ENCODE peak calls at places on chromosomes 16 and 17, in six cellular contexts. Z, M, K, B, R and C are unnamed samples.

GRCh38 chr16:85888405-85889331 is 10.3 kb upstream of the IRF8 start:
- DNase-seq in K (peak; percentile 85), B (peak; percentile 78), R (no peak), Z (no peak), M (no peak), C (peak; percentile 8)

GRCh38 chr17:17414316-17414937 is 62.4 kb upstream of the MED9 start:
- DNase-seq in R (no peak), K (peak; percentile 75), B (peak; percentile 95), Z (no peak), M (no peak), C (no peak)

GRCh38 chr17:74531231-74531761 is at the start of gene CD300LB:
- DNase-seq in M (no peak), K (no peak), Z (no peak), B (no peak), R (no peak), C (peak; percentile 25)

GRCh38 chr17:79165756-79166473 is 91.3 kb downstream of the ENGASE start:
- DNase-seq in M (no peak), R (no peak), K (no peak), Z (no peak), B (no peak), C (no peak)

GRCh38 chr17:36972186-36972686 is 23.5 kb downstream of the AATF start:
- DNase-seq in M (no peak), R (no peak), Z (no peak), B (no peak), K (peak; percentile 49), C (no peak)

GRCh38 chr16:23905027-23905426 is 69.2 kb downstream of the PRKCB start:
- DNase-seq in Z (peak; percentile 83), B (peak; percentile 88), R (no peak), M (peak; percentile 8), K (peak; percentile 62), C (peak; percentile 67)

GRCh38 chr17:37458805-37459204 is 30.9 kb upstream of the DUSP14 start:
- DNase-seq in M (no peak), B (peak; percentile 83), K (peak; percentile 79), R (no peak), Z (no peak), C (no peak)

GRCh38 chr17:66347661-66348604 is 45.5 kb downstream of the PRKCA start:
- DNase-seq in K (peak; percentile 56), M (no peak), Z (no peak), B (peak; percentile 73), R (no peak), C (no peak)

GRCh38 chr17:4492762-4493561 is 5.7 kb upstream of the SPNS2 start:
- DNase-seq in R (peak; percentile 70), B (peak; percentile 27), K (peak; percentile 20), Z (peak; percentile 90), M (peak; percentile 67), C (peak; percentile 95)

GRCh38 chr17:51079049-51079448 is 41.6 kb downstream of the SPAG9 start:
- DNase-seq in M (no peak), Z (no peak), K (peak; percentile 49), R (no peak), B (peak; percentile 64), C (no peak)

GRCh38 chr17:74442670-74443515 is 11.0 kb downstream of the GPRC5C start:
- DNase-seq in Z (peak; percentile 46), B (peak; percentile 25), R (peak; percentile 62), K (no peak), M (peak; percentile 77), C (peak; percentile 69)

GRCh38 chr16:27428035-27428785 is 26.2 kb downstream of the IL21R start:
- DNase-seq in R (no peak), M (no peak), Z (no peak), K (no peak), B (no peak), C (peak; percentile 24)

GRCh38 chr17:66466933-66467367 is 164.5 kb downstream of the PRKCA start:
- DNase-seq in R (peak; percentile 44), Z (no peak), M (peak; percentile 73), K (peak; percentile 100), B (peak; percentile 98), C (peak; percentile 23)

GRCh38 chr16:22171953-22172352 is 9.6 kb downstream of the SDR42E2 start:
- DNase-seq in R (no peak), K (no peak), M (no peak), B (no peak), Z (no peak), C (no peak)

GRCh38 chr17:44232061-44232460 is 12.6 kb upstream of the UBTF start:
- DNase-seq in K (no peak), B (no peak), R (no peak), Z (no peak), M (no peak), C (no peak)

GRCh38 chr16:48413291-48413690 is 28.1 kb upstream of the SIAH1 start:
- DNase-seq in R (no peak), M (no peak), K (no peak), B (no peak), Z (no peak), C (no peak)

GRCh38 chr16:21226749-21227148 is 6.8 kb upstream of the ANKS4B start:
- DNase-seq in M (no peak), B (no peak), K (no peak), Z (no peak), R (no peak), C (no peak)

GRCh38 chr16:10026593-10026992 is 155.6 kb downstream of the GRIN2A start:
- DNase-seq in Z (no peak), B (no peak), R (no peak), K (no peak), M (no peak), C (no peak)

GRCh38 chr16:57482845-57483545 is 3.3 kb downstream of the DOK4 start:
- DNase-seq in B (no peak), M (no peak), K (no peak), Z (no peak), R (no peak), C (no peak)

GRCh38 chr16:31507929-31508705 is at the start of gene RUSF1:
- DNase-seq in K (peak; percentile 90), B (peak; percentile 95), M (peak; percentile 91), R (peak; percentile 84), Z (peak; percentile 97), C (peak; percentile 91)

GRCh38 chr17:63842173-63842539 is 329 bp downstream of the SMARCD2 start:
- DNase-seq in K (no peak), B (no peak), Z (no peak), R (no peak), M (no peak), C (no peak)
- H3K79me2 ChIP-seq in K (peaks cover 45% of the 10 kb centered on the region), B (peaks cover 51% of the 10 kb centered on the region), Z (peaks cover 46% of the 10 kb centered on the region), R (peaks cover 57% of the 10 kb centered on the region), M (peaks cover 50% of the 10 kb centered on the region), C (peaks cover 3% of the 10 kb centered on the region)

DNA sequence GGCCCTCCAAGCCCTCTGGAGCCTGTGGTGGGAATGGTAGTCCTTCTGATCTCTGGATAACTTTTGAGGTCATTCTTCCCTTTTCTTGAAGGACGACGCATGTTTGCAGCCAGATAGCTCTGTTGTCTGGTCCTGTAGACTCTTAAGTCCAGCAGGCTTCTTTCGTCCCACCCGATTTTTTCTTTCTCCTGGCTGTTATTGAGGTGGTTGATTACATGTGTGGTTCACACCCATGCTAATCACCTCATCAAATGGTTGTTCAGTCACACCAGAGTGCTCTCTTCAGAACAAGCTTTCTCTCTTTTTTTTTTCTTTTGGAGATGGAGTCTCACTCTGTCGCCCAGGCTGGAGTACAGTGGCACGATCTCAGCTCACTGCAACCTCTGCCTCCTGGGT is 30.6 kb downstream of the PIGL start:
- DNase-seq in B (no peak), M (no peak), K (no peak), R (no peak), Z (no peak), C (no peak)
- H3K79me2 ChIP-seq in B (no peaks in the 10 kb centered on the region), M (no peaks in the 10 kb centered on the region), K (no peaks in the 10 kb centered on the region), R (no peaks in the 10 kb centered on the region), Z (no peaks in the 10 kb centered on the region), C (no peaks in the 10 kb centered on the region)

GRCh38 chr17:39461911-39462641 is 790 bp downstream of the CDK12 start:
- DNase-seq in Z (no peak), B (peak; percentile 86), K (peak; percentile 48), R (peak; percentile 89), M (no peak), C (peak; percentile 41)
- H3K79me2 ChIP-seq in Z (peaks cover 57% of the 10 kb centered on the region), B (peaks cover 61% of the 10 kb centered on the region), K (peaks cover 48% of the 10 kb centered on the region), R (peaks cover 58% of the 10 kb centered on the region), M (peaks cover 57% of the 10 kb centered on the region), C (peaks cover 27% of the 10 kb centered on the region)

DNA sequence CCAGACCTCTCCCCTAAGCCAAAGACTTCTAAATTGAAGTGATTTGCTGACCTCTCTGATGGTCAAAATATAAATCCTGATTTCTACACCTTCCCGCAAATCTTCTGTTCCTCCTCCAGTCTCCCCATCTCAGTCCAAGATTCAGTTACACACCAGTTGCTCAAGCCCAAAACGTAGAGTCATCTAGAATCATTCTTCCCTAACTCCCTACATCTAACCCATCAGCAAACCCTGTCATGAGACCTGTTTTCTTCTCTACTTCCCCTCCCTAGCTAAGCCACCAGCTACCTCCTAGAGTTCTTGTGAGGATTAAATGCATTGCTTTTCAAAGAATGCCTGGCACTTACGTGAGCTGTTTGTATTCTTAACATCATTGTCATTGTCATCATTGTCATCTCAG is 14.7 kb downstream of the PMP22 start:
- DNase-seq in Z (no peak), B (no peak), R (no peak), M (no peak), K (no peak), C (peak; percentile 2)
- H3K79me2 ChIP-seq in Z (no peaks in the 10 kb centered on the region), B (peaks cover 91% of the 10 kb centered on the region), R (no peaks in the 10 kb centered on the region), M (no peaks in the 10 kb centered on the region), K (peaks cover 51% of the 10 kb centered on the region), C (no peaks in the 10 kb centered on the region)

DNA sequence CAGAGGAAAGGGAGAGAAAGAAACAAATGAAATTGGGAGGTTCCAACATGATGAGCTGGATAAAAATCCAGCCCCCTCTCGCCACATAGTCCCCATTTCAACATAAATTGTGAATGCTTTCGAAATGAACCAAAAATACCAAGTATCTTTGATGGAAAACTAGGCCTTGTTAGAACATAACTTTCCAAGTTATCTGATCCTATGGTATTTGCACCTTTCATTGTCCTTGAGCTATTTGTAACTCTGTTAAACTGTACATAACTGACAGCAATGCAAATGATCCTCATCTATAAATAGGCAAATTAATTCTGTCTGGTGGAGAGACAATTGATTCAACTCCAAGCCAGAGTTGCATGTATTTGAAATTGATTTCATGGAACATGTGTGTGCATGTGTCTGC is 18.2 kb downstream of the CMTM4 start:
- DNase-seq in M (no peak), B (peak; percentile 23), K (no peak), Z (no peak), R (no peak), C (no peak)
- H3K79me2 ChIP-seq in M (peaks cover 28% of the 10 kb centered on the region), B (peaks cover 29% of the 10 kb centered on the region), K (no peaks in the 10 kb centered on the region), Z (peaks cover 7% of the 10 kb centered on the region), R (no peaks in the 10 kb centered on the region), C (no peaks in the 10 kb centered on the region)

DNA sequence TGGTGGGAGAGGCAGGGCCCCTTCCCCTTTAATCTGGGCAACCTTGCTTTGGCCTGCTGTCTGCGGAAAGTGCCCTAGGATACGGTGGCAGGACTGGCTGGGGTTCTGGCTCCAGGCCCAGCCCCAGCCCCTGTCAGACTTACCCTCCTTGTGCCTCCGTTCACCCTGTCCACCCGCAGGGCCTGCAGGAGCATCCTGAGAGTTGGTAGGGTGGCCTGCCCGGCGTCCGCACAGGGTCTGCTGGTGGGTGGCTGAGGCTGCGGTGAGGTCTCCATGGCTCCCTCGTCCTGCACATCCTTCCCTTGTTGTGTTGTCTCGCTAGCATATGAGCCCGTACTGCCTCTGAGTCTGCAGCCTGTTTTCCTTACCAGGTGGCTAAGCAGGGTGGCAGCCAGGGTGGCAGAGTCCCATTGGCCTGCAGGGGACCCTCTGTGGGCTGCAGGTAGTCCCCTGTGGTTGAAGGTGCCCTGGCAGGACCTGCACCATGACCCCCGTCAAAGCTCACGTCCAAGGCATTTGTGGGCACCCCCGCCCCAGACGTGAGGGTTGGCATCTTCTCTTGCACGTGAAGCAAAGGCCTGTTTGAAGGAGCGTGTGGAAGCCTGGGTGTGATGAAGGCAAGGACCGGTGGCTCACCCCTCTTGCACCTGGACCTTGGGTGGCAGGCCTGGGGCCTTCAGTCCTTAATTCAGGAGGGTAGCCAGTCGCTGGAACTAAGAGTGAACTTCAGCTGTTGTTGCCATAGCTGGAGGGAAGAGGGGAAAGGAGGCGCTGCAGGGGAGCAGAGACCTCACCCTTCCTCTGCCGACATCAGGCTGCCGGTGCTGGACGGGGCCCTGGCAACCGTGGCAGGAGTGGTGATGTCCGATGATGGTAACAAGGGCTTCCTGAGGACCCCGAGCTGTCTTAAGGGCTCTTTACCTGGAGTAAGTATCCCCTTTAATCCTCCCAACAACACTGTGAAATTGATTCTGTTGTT is 293.7 kb downstream of the SEC14L1 start:
- DNase-seq in B (no peak), K (no peak), M (no peak), R (no peak), Z (no peak), C (no peak)
- H3K79me2 ChIP-seq in B (peaks cover 97% of the 10 kb centered on the region), K (peaks cover 94% of the 10 kb centered on the region), M (peaks cover 8% of the 10 kb centered on the region), R (peaks cover 60% of the 10 kb centered on the region), Z (peaks cover 83% of the 10 kb centered on the region), C (peaks cover 3% of the 10 kb centered on the region)